ENCODE peak calls at places on chromosome 17, in five cellular contexts. Q is thoracic aorta, V is cardiac fibroblast, N is PC-9, Y is AG04450. T is an unnamed sample.

GRCh38 chr17:16419074-16419928 is 3.9 kb downstream of the TRPV2 start:
- DNase-seq in Y (peak), Q (no peak), V (peak), N (peak), T (peak)

GRCh38 chr17:45013021-45013997 is 38.1 kb downstream of the DCAKD start:
- DNase-seq in N (no peak), V (peak), Y (no peak), Q (no peak), T (no peak)

GRCh38 chr17:67046398-67046797 is 2.0 kb downstream of the CACNG1 start:
- DNase-seq in N (peak), Q (no peak), V (no peak), Y (no peak), T (no peak)

GRCh38 chr17:36001862-36002603 is 680 bp upstream of the CCL15 start:
- DNase-seq in Y (no peak), V (no peak), N (no peak), Q (no peak), T (no peak)

GRCh38 chr17:82236142-82236971 is 7.5 kb downstream of the SLC16A3 start:
- DNase-seq in Q (no peak), Y (no peak), N (peak), V (peak), T (peak)

GRCh38 chr17:41334385-41334784 is 16.2 kb downstream of the KRT33A start:
- DNase-seq in Q (no peak), Y (no peak), V (no peak), N (no peak), T (no peak)

GRCh38 chr17:67443931-67444597 is 67.0 kb downstream of the PITPNC1 start:
- DNase-seq in Y (no peak), Q (no peak), N (no peak), V (peak), T (no peak)

GRCh38 chr17:77033892-77034404 is 106.8 kb upstream of the SEC14L1 start:
- DNase-seq in Q (no peak), N (no peak), Y (no peak), V (no peak), T (no peak)

GRCh38 chr17:39096435-39097158 is 54.8 kb downstream of the PLXDC1 start:
- DNase-seq in Y (no peak), V (peak), N (no peak), Q (no peak), T (no peak)

GRCh38 chr17:17724991-17725852 is 44.0 kb downstream of the RAI1 start:
- DNase-seq in Q (no peak), N (no peak), V (peak), Y (no peak), T (no peak)

GRCh38 chr17:79810138-79811027 is 13.5 kb upstream of the CBX8 start:
- DNase-seq in V (peak), Y (no peak), N (peak), Q (no peak), T (peak)

GRCh38 chr17:39666231-39666600 is 1.1 kb downstream of the TCAP start:
- DNase-seq in V (no peak), N (no peak), Q (no peak), Y (no peak), T (no peak)

GRCh38 chr17:45650601-45651000 is 133.5 kb upstream of the CRHR1 start:
- DNase-seq in Q (no peak), V (no peak), Y (no peak), N (no peak), T (no peak)

GRCh38 chr17:2124391-2124790 is 69.5 kb downstream of the HIC1 start:
- DNase-seq in Y (no peak), V (no peak), N (no peak), Q (no peak), T (no peak)

GRCh38 chr17:8785547-8786412 is 13.4 kb downstream of the MFSD6L start:
- DNase-seq in V (peak), N (peak), Y (peak), Q (peak), T (peak)

GRCh38 chr17:4607773-4608187 is 23.5 kb downstream of the SMTNL2 start:
- DNase-seq in Y (no peak), V (peak), Q (no peak), N (no peak), T (no peak)

GRCh38 chr17:38868968-38869646 is 751 bp upstream of the LASP1 start:
- DNase-seq in V (peak), N (peak), Q (peak), Y (peak), T (peak)

GRCh38 chr17:79272666-79273219 is 198.1 kb downstream of the ENGASE start:
- DNase-seq in Y (no peak), V (no peak), N (peak), Q (no peak), T (peak)

GRCh38 chr17:27989046-27989445 is 53.4 kb upstream of the NLK start:
- DNase-seq in Y (no peak), Q (no peak), V (no peak), N (peak), T (peak)

GRCh38 chr17:4597975-4598374 is 13.6 kb downstream of the SMTNL2 start:
- DNase-seq in V (no peak), Q (no peak), N (no peak), Y (no peak), T (no peak)

DNA sequence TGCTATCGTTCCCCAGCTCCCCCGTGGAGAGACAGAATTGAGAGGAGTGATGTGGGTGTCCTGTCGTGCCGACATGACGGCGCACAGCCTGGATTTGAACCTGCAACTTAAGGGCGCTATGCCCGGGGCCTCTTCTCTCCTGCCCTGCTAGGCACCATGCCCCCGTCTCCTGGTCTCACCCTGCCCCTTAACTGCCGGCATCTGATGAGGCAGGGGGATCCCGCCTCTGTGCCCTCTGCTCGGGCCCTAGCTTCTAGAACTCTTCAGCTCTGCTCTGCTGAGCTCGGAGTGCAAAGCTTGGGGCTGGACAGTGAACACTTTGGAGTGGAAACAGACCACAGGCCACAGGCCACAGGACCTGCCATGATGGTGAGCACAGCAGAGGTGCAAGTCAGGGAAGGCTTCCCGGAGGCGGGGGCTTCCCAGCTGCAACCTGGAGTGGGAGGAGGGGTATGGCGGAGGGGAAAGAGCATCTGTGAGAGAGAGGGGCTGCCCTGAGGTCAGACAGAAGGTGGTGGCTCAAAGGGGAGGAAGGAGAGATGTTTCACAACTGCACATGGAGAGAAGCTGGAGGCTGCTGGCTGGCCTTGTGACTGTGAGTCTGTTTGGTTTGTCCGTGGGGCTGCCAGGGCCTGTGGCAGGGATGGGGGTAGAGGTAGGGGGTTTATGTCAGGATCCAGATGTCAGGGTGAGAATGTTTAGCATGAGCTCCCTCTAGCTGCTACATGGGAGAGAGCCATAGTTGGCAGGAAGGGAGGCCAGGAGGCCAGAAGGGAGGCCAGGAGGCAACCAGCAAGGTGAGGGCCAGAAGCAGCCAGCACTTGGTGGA is 107.8 kb downstream of the CRLF3 start:
- DNase-seq in Y (no peak), Q (no peak), V (peak), N (no peak), T (no peak)
- TF ChIP-seq CTCF in Y (no peak), Q (no peak), V (peak), N (no peak), T (peak)

DNA sequence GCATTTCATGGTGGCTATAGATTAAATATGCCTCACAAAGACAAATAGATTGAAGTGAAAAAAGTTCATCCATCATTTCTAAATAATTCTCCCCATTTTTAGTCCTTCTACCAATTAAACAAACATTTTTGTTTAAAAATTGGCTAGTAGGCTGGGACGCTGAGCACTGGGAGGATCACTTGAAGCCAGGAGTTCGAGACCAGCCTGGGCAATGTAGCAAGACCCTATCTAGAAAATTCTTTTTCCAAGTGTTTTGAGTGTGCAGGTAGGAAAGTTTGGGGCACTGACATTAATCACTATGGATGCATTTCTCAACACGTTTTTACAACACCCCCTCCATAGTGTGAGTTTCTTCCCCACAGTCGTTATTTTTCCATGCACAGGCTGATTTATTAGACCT is 56.7 kb downstream of the MRC2 start:
- DNase-seq in Y (no peak), Q (no peak), V (no peak), N (no peak), T (no peak)
- TF ChIP-seq CTCF in Y (no peak), Q (no peak), V (no peak), N (no peak), T (no peak)

GRCh38 chr17:51734976-51735375 is 423.5 kb downstream of the CA10 start:
- DNase-seq in Q (no peak), N (no peak), V (no peak), Y (no peak), T (no peak)

GRCh38 chr17:51731941-51732722 is 426.4 kb downstream of the CA10 start:
- DNase-seq in Q (no peak), N (no peak), V (no peak), Y (no peak), T (no peak)

GRCh38 chr17:51733166-51733565 is 425.3 kb downstream of the CA10 start:
- DNase-seq in V (no peak), Y (no peak), N (no peak), Q (no peak), T (no peak)

GRCh38 chr17:51739245-51739886 is 419.1 kb downstream of the CA10 start:
- DNase-seq in N (no peak), Q (no peak), V (no peak), Y (no peak), T (no peak)

GRCh38 chr17:51734462-51734861 is 424.1 kb downstream of the CA10 start:
- DNase-seq in N (no peak), Y (no peak), V (no peak), Q (no peak), T (no peak)
- TF ChIP-seq CTCF in N (no peak), Y (no peak), V (no peak), Q (peak), T (peak)

DNA sequence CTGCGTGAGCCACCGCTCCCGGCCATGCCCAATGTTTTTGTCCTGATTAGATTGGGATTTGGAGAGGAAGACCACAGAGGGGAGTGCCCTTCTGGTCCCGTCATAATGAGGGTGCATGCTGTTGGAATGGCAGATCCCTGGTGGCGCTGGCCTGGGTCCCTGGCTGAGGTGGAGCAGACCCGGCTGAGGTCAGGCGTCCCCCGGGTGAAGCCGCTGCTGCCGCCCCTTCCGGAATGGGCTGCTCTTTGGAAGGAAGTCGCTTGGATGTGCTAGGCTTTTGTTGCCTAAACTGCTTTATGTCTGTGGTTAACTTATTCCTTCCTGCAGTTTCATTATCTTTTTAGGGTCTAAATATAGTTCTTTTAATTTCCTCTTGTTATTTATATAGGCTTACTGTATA is 120.3 kb upstream of the CHMP6 start:
- DNase-seq in Y (no peak), Q (no peak), N (no peak), V (no peak), T (no peak)
- TF ChIP-seq CTCF in Y (no peak), Q (no peak), N (no peak), V (no peak), T (no peak)

DNA sequence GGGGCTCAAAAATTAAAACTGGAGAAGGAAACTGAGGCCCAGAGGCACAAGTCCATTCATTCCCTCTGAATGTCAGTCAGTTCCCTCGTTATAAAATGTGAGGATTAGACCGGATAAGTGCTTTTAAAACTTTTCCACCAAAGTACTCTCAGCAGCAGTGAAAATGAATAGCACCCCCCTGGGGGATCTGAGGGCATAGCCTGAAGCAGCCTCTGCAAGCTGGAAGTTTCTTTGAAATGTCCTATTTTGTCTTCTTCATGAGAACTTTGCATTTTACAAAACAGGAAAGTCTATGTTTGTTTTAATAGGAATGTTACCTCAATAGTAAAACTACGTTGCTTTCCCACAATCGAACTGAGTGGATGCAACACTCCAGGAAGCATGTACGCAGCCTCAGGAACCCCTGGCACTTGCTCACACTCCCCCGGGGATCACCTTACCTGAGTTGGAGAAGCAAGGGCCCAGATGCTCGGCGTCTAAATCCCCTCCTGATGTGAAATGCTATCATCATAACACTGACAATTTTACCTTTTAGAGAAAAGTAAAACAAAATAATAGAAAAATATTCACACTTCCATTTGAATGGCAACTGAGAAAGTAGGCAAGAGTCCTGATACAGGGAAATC is 272.9 kb downstream of the CEP112 start:
- DNase-seq in Y (no peak), Q (no peak), V (peak), N (no peak), T (no peak)
- TF ChIP-seq CTCF in Y (peak), Q (peak), V (peak), N (no peak), T (no peak)